ENCODE peak calls at places on chromosomes 11 and 22, in five cellular contexts. One of them, this sample, is unnamed.

GRCh38 chr11:59076876-59077571 is 9.1 kb upstream of the GLYATL1B start:
- DNase-seq in GM12878: no peak
- DNase-seq in WTC11: no peak
- DNase-seq in HepG2: no peak
- DNase-seq in H1: no peak
- DNase-seq in this sample: no peak

GRCh38 chr11:35318309-35318708 is 101.0 kb downstream of the SLC1A2 start:
- DNase-seq in GM12878: no peak
- DNase-seq in HepG2: no peak
- DNase-seq in WTC11: no peak
- DNase-seq in H1: no peak
- DNase-seq in this sample: no peak

GRCh38 chr11:35742707-35743454 is 80.3 kb downstream of the TRIM44 start:
- DNase-seq in HepG2: no peak
- DNase-seq in GM12878: no peak
- DNase-seq in WTC11: no peak
- DNase-seq in H1: no peak
- DNase-seq in this sample: no peak

GRCh38 chr22:27108425-27109114 is 451.2 kb downstream of the MIAT start:
- DNase-seq in WTC11: no peak
- DNase-seq in HepG2: no peak
- DNase-seq in H1: no peak
- DNase-seq in GM12878: no peak
- DNase-seq in this sample: no peak

GRCh38 chr11:116605543-116605942 is 167.2 kb downstream of the BUD13 start:
- DNase-seq in H1: peak
- DNase-seq in GM12878: no peak
- DNase-seq in HepG2: peak
- DNase-seq in WTC11: peak
- DNase-seq in this sample: peak

GRCh38 chr11:27116684-27117083 is 76.1 kb downstream of the BBOX1 start:
- DNase-seq in H1: no peak
- DNase-seq in GM12878: no peak
- DNase-seq in HepG2: no peak
- DNase-seq in WTC11: no peak
- DNase-seq in this sample: no peak

GRCh38 chr11:1482581-1483444 is 3.8 kb downstream of the MOB2 start:
- DNase-seq in H1: no peak
- DNase-seq in GM12878: no peak
- DNase-seq in HepG2: no peak
- DNase-seq in WTC11: peak
- DNase-seq in this sample: no peak

GRCh38 chr22:23266780-23267179 is 86.5 kb downstream of the BCR start:
- DNase-seq in WTC11: no peak
- DNase-seq in GM12878: no peak
- DNase-seq in H1: no peak
- DNase-seq in HepG2: no peak
- DNase-seq in this sample: no peak

GRCh38 chr11:81422402-81422801 is 1311.3 kb downstream of the FAM181B start:
- DNase-seq in WTC11: no peak
- DNase-seq in H1: no peak
- DNase-seq in GM12878: no peak
- DNase-seq in HepG2: no peak
- DNase-seq in this sample: no peak

GRCh38 chr11:81420668-81421550 is 1312.8 kb downstream of the FAM181B start:
- DNase-seq in H1: peak
- DNase-seq in HepG2: no peak
- DNase-seq in GM12878: no peak
- DNase-seq in WTC11: no peak
- DNase-seq in this sample: no peak
- TF ChIP-seq CREB1 in H1: no peak
- TF ChIP-seq CREB1 in HepG2: no peak
- TF ChIP-seq CREB1 in GM12878: no peak
- TF ChIP-seq CREB1 in WTC11: no peak
- TF ChIP-seq CREB1 in this sample: no peak

DNA sequence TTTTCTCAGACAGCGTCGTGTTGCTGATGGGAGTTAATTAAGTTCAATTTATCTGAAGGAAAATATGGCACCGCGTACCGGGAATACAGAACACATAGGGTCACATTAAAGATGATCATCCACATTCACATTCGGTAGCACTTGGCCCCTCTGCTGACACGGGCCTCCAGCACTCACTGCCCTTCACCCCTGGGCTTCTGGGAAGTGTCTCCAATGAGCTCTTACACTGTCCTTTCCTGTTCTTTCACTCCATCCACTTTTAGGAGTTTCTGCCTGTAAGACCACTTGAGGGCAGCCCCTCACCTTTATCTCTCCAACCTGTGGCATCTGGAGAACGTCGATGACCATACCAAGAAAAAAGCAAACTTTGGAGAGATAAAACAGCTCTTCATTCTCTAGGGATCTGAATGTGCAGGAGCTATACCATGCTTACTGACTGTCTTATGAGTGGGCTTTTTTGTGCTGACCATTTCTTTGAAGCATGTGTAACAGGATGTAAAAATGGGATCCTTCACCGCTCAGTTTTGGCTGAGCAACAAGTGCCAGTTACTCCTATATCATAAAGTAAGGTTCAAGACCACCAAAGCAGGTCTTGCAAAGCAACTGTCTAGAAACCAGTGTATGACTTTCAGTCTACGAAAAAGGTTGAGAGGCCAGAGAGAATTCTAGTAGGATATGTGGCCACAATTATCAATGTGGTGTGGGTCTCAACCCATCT is 1.1 kb upstream of the SERGEF start:
- DNase-seq in H1: no peak
- DNase-seq in GM12878: no peak
- DNase-seq in HepG2: no peak
- DNase-seq in WTC11: peak
- DNase-seq in this sample: no peak
- TF ChIP-seq SP1 in H1: no peak
- TF ChIP-seq SP1 in GM12878: no peak
- TF ChIP-seq SP1 in HepG2: no peak
- TF ChIP-seq SP1 in WTC11: no peak
- TF ChIP-seq SP1 in this sample: no peak

DNA sequence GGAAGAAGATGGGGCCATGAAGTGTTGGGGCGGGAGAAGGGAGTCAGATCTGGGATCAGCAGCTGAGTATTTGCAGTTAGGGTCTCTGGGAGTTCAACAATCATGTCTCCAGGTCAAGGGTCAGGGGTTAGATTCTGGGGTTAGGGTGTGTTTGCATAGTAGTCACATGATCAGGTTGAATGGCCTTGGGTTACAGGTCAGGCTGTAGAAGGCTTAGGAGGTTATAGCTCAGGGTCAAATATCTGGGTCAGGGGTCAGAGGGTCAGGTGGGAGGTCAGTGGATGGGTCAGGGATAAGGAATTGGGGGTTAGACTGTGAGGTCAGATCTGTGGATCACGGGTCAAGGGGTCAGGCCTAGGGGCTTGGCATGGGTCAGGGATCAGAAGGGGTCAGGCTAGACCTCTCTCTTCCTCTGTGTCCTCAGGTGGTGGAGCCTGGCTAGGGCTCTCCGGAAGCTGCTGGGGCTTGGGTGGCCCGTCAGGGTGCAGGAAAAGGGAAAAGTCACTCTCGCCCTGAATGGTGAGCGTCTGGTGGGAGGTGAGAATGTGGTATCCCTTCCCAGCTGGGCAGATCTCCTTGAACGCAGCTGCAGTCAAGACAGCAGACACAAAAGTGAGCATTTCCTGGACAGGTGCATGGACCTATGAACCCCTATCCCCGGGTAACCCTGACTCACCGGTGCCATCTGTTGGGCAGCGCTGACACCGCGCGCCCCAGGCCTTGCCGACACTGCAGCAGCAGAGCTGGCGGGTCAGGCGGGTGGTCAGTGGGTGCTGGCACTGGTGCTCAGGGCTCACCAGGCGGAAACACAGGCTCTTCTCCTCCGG is 6.4 kb downstream of the LTBP3 start:
- DNase-seq in HepG2: peak
- DNase-seq in H1: no peak
- DNase-seq in GM12878: no peak
- DNase-seq in WTC11: peak
- DNase-seq in this sample: peak
- TF ChIP-seq CREB1 in HepG2: no peak
- TF ChIP-seq CREB1 in H1: peak
- TF ChIP-seq CREB1 in GM12878: no peak
- TF ChIP-seq CREB1 in WTC11: no peak
- TF ChIP-seq CREB1 in this sample: no peak

GRCh38 chr11:126519653-126520573 is 164.4 kb downstream of the ST3GAL4 start:
- DNase-seq in H1: no peak
- DNase-seq in HepG2: no peak
- DNase-seq in WTC11: no peak
- DNase-seq in GM12878: no peak
- DNase-seq in this sample: no peak
- TF ChIP-seq SP1 in H1: no peak
- TF ChIP-seq SP1 in HepG2: no peak
- TF ChIP-seq SP1 in WTC11: no peak
- TF ChIP-seq SP1 in GM12878: no peak
- TF ChIP-seq SP1 in this sample: no peak

GRCh38 chr22:46029574-46030200 is 52.7 kb upstream of the WNT7B start:
- DNase-seq in WTC11: peak
- DNase-seq in H1: no peak
- DNase-seq in HepG2: no peak
- DNase-seq in GM12878: no peak
- DNase-seq in this sample: no peak

GRCh38 chr22:46030241-46030880 is 53.4 kb upstream of the WNT7B start:
- DNase-seq in HepG2: no peak
- DNase-seq in H1: no peak
- DNase-seq in GM12878: no peak
- DNase-seq in WTC11: peak
- DNase-seq in this sample: no peak

GRCh38 chr22:46031965-46032851 is 55.2 kb upstream of the WNT7B start:
- DNase-seq in WTC11: peak
- DNase-seq in GM12878: no peak
- DNase-seq in H1: no peak
- DNase-seq in HepG2: no peak
- DNase-seq in this sample: no peak

GRCh38 chr22:46031066-46031465 is 54.1 kb upstream of the WNT7B start:
- DNase-seq in H1: no peak
- DNase-seq in WTC11: peak
- DNase-seq in HepG2: no peak
- DNase-seq in GM12878: no peak
- DNase-seq in this sample: no peak

DNA sequence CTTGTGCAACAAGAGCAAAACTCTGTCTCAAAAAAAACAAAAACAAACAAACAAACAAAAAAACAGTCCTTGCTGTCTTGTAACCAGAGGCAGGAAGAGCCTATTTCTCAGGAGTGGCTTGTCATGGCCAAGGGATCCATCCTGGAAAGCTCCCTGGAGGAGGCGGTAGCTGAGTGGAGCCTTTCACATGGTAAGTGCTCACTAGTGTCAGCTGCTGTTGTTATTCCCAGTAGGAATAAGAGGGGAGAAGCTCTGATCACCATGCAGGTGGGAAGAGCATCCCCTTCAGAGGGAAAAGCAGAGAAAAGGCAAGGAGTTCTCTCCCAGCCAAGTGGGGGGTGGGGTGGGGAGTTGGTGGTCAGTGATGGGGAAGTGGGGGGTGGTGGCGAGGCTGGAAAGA is 54.6 kb upstream of the WNT7B start:
- DNase-seq in HepG2: no peak
- DNase-seq in GM12878: no peak
- DNase-seq in H1: no peak
- DNase-seq in WTC11: peak
- DNase-seq in this sample: no peak
- TF ChIP-seq CREB1 in HepG2: no peak
- TF ChIP-seq CREB1 in GM12878: no peak
- TF ChIP-seq CREB1 in H1: no peak
- TF ChIP-seq CREB1 in WTC11: no peak
- TF ChIP-seq CREB1 in this sample: no peak

This sample was measured in K562.